ENCODE peak calls at places on chromosomes 13 and 19, in four cellular contexts. I, W, M and J are unnamed samples.

GRCh38 chr19:1105217-1105872 is 1.6 kb downstream of the GPX4 start:
- DNase-seq in I (no peak), W (no peak), M (no peak), J (no peak)

GRCh38 chr13:46963874-46964273 is 67.0 kb upstream of the HTR2A start:
- DNase-seq in W (no peak), I (no peak), M (no peak), J (no peak)

GRCh38 chr19:756232-756631 is 5.3 kb downstream of the MISP start:
- DNase-seq in W (peak; percentile 7), M (peak; percentile 100), I (no peak), J (no peak)

GRCh38 chr13:111902726-111903125 is 164.2 kb upstream of the SOX1 start:
- DNase-seq in M (no peak), W (no peak), I (no peak), J (no peak)

GRCh38 chr19:17847538-17848366 is at the start of gene JAK3:
- DNase-seq in W (no peak), M (peak; percentile 66), I (no peak), J (no peak)

GRCh38 chr19:39133431-39134270 is 8.1 kb downstream of the PAK4 start:
- DNase-seq in W (no peak), I (no peak), M (no peak), J (no peak)

GRCh38 chr13:77751513-77752456 is 54.3 kb downstream of the SLAIN1 start:
- DNase-seq in I (peak; percentile 14), M (peak; percentile 89), W (peak; percentile 47), J (peak; percentile 52)

GRCh38 chr13:82833928-82834327 is 1048.3 kb downstream of the SLITRK1 start:
- DNase-seq in W (no peak), I (no peak), M (no peak), J (no peak)

GRCh38 chr19:47631681-47632446 is 22.9 kb downstream of the BICRA start:
- DNase-seq in W (no peak), M (no peak), I (no peak), J (no peak)

GRCh38 chr13:24497742-24498141 is 14.8 kb downstream of the PARP4 start:
- DNase-seq in I (no peak), W (no peak), M (no peak), J (no peak)

GRCh38 chr13:20461481-20461859 is 64.2 kb downstream of the CRYL1 start:
- DNase-seq in M (no peak), I (peak; percentile 4), W (no peak), J (no peak)

GRCh38 chr19:46990998-46991676 is 28.5 kb upstream of the NPAS1 start:
- DNase-seq in I (peak; percentile 67), W (peak; percentile 70), M (peak; percentile 59), J (peak; percentile 83)

GRCh38 chr13:27374650-27375049 is 49.8 kb upstream of the GTF3A start:
- DNase-seq in M (peak; percentile 86), I (peak; percentile 66), W (peak; percentile 82), J (peak; percentile 38)

GRCh38 chr13:40389081-40389641 is 277.3 kb downstream of the FOXO1 start:
- DNase-seq in I (no peak), W (no peak), M (peak; percentile 68), J (no peak)

GRCh38 chr19:19662344-19662743 is 1.1 kb downstream of the ATP13A1 start:
- DNase-seq in I (no peak), W (no peak), M (no peak), J (no peak)

GRCh38 chr13:99353836-99354235 is 46.6 kb upstream of the GPR183 start:
- DNase-seq in M (no peak), I (no peak), W (no peak), J (no peak)

GRCh38 chr19:50725218-50725931 is 2.2 kb downstream of the CLEC11A start:
- DNase-seq in M (no peak), I (no peak), W (peak; percentile 20), J (no peak)

GRCh38 chr13:36029171-36029570 is 102.0 kb downstream of the DCLK1 start:
- DNase-seq in M (no peak), W (no peak), I (no peak), J (no peak)

GRCh38 chr19:55156202-55157063 is 1.1 kb downstream of the TNNI3 start:
- DNase-seq in W (peak; percentile 27), M (peak; percentile 59), I (no peak), J (no peak)

GRCh38 chr13:55432814-55433213 is 1707.9 kb upstream of the PRR20A start:
- DNase-seq in W (peak; percentile 1), M (no peak), I (no peak), J (no peak)

GRCh38 chr13:85725433-85725832 is 73.8 kb downstream of the SLITRK6 start:
- DNase-seq in I (no peak), M (no peak), W (no peak), J (no peak)

GRCh38 chr13:28268800-28269223 is 130.5 kb downstream of the PAN3 start:
- DNase-seq in W (no peak), I (no peak), M (peak; percentile 91), J (no peak)

GRCh38 chr13:36822786-36823185 is 3.8 kb downstream of the RFXAP start:
- DNase-seq in I (no peak), W (no peak), M (no peak), J (no peak)

GRCh38 chr13:41973247-41973741 is 12.4 kb upstream of the VWA8 start:
- DNase-seq in W (no peak), I (no peak), M (no peak), J (no peak)

GRCh38 chr19:58033741-58034475 is at the start of gene ZSCAN1:
- DNase-seq in W (no peak), I (no peak), M (no peak), J (peak; percentile 53)

GRCh38 chr13:59229861-59230260 is 933.9 kb downstream of the DIAPH3 start:
- DNase-seq in I (no peak), W (no peak), M (no peak), J (no peak)

GRCh38 chr13:98328511-98328910 is 151.4 kb upstream of the RNF113B start:
- DNase-seq in I (no peak), W (no peak), M (no peak), J (no peak)

GRCh38 chr19:55385236-55385748 is 440 bp upstream of the RPL28 start:
- DNase-seq in M (peak; percentile 98), W (peak; percentile 94), I (peak; percentile 90), J (peak; percentile 82)

GRCh38 chr19:43786665-43787064 is 5.9 kb upstream of the KCNN4 start:
- DNase-seq in W (no peak), I (no peak), M (no peak), J (no peak)

GRCh38 chr13:85473144-85473543 is 326.1 kb downstream of the SLITRK6 start:
- DNase-seq in W (no peak), I (no peak), M (no peak), J (no peak)

GRCh38 chr19:1577090-1577928 is 9.2 kb upstream of the MEX3D start:
- DNase-seq in M (no peak), W (no peak), I (no peak), J (no peak)

GRCh38 chr19:39126593-39127187 is 1.1 kb downstream of the PAK4 start:
- DNase-seq in I (no peak), M (no peak), W (peak; percentile 88), J (no peak)

GRCh38 chr13:24265453-24265852 is 43.9 kb upstream of the C1QTNF9 start:
- DNase-seq in M (no peak), W (no peak), I (no peak), J (no peak)

GRCh38 chr19:55441319-55441691 is 1.8 kb downstream of the SHISA7 start:
- DNase-seq in M (peak; percentile 43), W (no peak), I (no peak), J (no peak)

GRCh38 chr19:45340232-45340898 is at the start of gene KLC3:
- DNase-seq in I (no peak), M (no peak), W (peak; percentile 13), J (no peak)

GRCh38 chr19:36577271-36577996 is 4.3 kb upstream of the ZNF529 start:
- DNase-seq in W (no peak), M (no peak), I (no peak), J (no peak)

GRCh38 chr19:58054792-58055482 is 4.1 kb upstream of the ZNF135 start:
- DNase-seq in W (no peak), M (no peak), I (no peak), J (no peak)